ENCODE peak calls at places on chromosomes 16 and 17, in seven cellular contexts. R is A549; N is activated CD4-positive, alpha-beta memory T cell treated with anti-CD3 and anti-CD28 coated beads for 36 hours; Q is hippocampal formation; J is GM12892; P is iPS DF 19.7; I is HAP-1. E is an unnamed sample.

GRCh38 chr16:86072328-86073102 is 173.6 kb downstream of the IRF8 start:
- DNase-seq in R (peak; percentile 70), Q (peak; percentile 12), I (peak; percentile 52), J (peak; percentile 49), N (peak; percentile 57), P (no peak), E (peak; percentile 49)

GRCh38 chr17:74738051-74738996 is 1.3 kb downstream of the RAB37 start:
- DNase-seq in Q (no peak), R (peak; percentile 81), P (no peak), I (no peak), J (peak; percentile 87), N (peak; percentile 92), E (no peak)

GRCh38 chr16:27894441-27894840 is 169.1 kb downstream of the GSG1L start:
- DNase-seq in J (no peak), N (no peak), R (no peak), Q (no peak), P (no peak), I (no peak), E (no peak)

GRCh38 chr17:81456798-81457197 is 55.8 kb downstream of the ACTG1 start:
- DNase-seq in P (no peak), Q (no peak), I (no peak), R (no peak), J (no peak), N (no peak), E (no peak)

GRCh38 chr17:79338589-79338988 is 264.0 kb downstream of the ENGASE start:
- DNase-seq in N (no peak), R (peak; percentile 35), J (no peak), Q (peak; percentile 19), I (no peak), P (no peak), E (peak; percentile 10)

GRCh38 chr17:15263206-15263579 is 1.9 kb downstream of the PMP22 start:
- DNase-seq in I (no peak), J (no peak), Q (peak; percentile 60), P (no peak), N (no peak), R (peak; percentile 84), E (peak; percentile 75)

GRCh38 chr16:69366431-69366830 is 14.8 kb upstream of the TMED6 start:
- DNase-seq in Q (no peak), P (no peak), J (no peak), R (no peak), I (no peak), N (peak; percentile 71), E (no peak)

GRCh38 chr16:87681990-87682570 is 79.8 kb downstream of the JPH3 start:
- DNase-seq in I (no peak), J (no peak), Q (no peak), R (peak; percentile 48), N (peak; percentile 42), P (no peak), E (peak; percentile 19)

GRCh38 chr16:30095166-30096078 is 591 bp downstream of the YPEL3 start:
- DNase-seq in I (no peak), N (peak; percentile 31), Q (peak; percentile 5), P (no peak), R (no peak), J (no peak), E (no peak)

GRCh38 chr16:17668411-17668810 is 197.7 kb upstream of the XYLT1 start:
- DNase-seq in R (no peak), I (no peak), N (no peak), Q (no peak), J (no peak), P (no peak), E (no peak)

GRCh38 chr16:75377971-75378386 is 55.3 kb downstream of the CFDP1 start:
- DNase-seq in N (peak; percentile 12), I (no peak), Q (peak; percentile 65), R (peak; percentile 72), J (no peak), P (no peak), E (peak; percentile 86)